ENCODE peak calls at places on chromosome 2, in four cellular contexts. L, W, E and G are unnamed samples.

GRCh38 chr2:73291093-73291460 is 2.3 kb downstream of the EGR4 start:
- DNase-seq in W (peak), E (peak), L (peak), G (no peak)

GRCh38 chr2:205657579-205657978 is 24.7 kb upstream of the NRP2 start:
- DNase-seq in L (no peak), E (no peak), W (no peak), G (no peak)

GRCh38 chr2:38602136-38602731 is 494 bp downstream of the HNRNPLL start:
- DNase-seq in L (peak), E (peak), W (peak), G (no peak)

GRCh38 chr2:221529943-221530652 is 42.0 kb downstream of the EPHA4 start:
- DNase-seq in L (no peak), E (no peak), W (no peak), G (peak)

GRCh38 chr2:74497777-74498499 is 1.5 kb downstream of the LBX2 start:
- DNase-seq in L (peak), W (peak), E (no peak), G (no peak)

GRCh38 chr2:236535024-236535423 is 34.6 kb upstream of the ACKR3 start:
- DNase-seq in E (no peak), L (no peak), W (no peak), G (no peak)

GRCh38 chr2:120313695-120314615 is 32.0 kb upstream of the INHBB start:
- DNase-seq in E (peak), L (peak), W (no peak), G (no peak)

GRCh38 chr2:186695081-186695756 is 1.4 kb downstream of the FAM171B start:
- DNase-seq in L (no peak), E (peak), W (no peak), G (peak)

GRCh38 chr2:224160917-224161316 is 121.8 kb upstream of the SERPINE2 start:
- DNase-seq in E (peak), L (no peak), W (peak), G (no peak)

GRCh38 chr2:40093036-40093673 is 314.1 kb upstream of the THUMPD2 start:
- DNase-seq in L (no peak), W (no peak), E (no peak), G (no peak)

GRCh38 chr2:199742884-199743283 is 108.1 kb downstream of the FTCDNL1 start:
- DNase-seq in L (no peak), W (no peak), E (no peak), G (no peak)

GRCh38 chr2:187329586-187329985 is 118.5 kb downstream of the CALCRL start:
- DNase-seq in E (no peak), L (no peak), W (no peak), G (no peak)

GRCh38 chr2:215460682-215461081 is 24.8 kb upstream of the FN1 start:
- DNase-seq in E (no peak), W (no peak), L (no peak), G (no peak)

GRCh38 chr2:67974564-67975430 is 88.0 kb downstream of the C1D start:
- DNase-seq in W (no peak), E (peak), L (no peak), G (no peak)

GRCh38 chr2:148282201-148282600 is 261.3 kb downstream of the MBD5 start:
- DNase-seq in E (no peak), W (no peak), L (no peak), G (no peak)

GRCh38 chr2:2026851-2027250 is 282.5 kb upstream of the PXDN start:
- DNase-seq in L (no peak), E (no peak), W (no peak), G (no peak)

GRCh38 chr2:170022692-170023091 is 155.3 kb upstream of the MYO3B start:
- DNase-seq in E (peak), L (no peak), W (no peak), G (no peak)

GRCh38 chr2:145601306-145601925 is 1081.5 kb upstream of the ZEB2 start:
- DNase-seq in L (no peak), E (no peak), W (no peak), G (no peak)

GRCh38 chr2:237691908-237692600 is 64.7 kb downstream of the LRRFIP1 start:
- DNase-seq in W (no peak), E (peak), L (peak), G (peak)

GRCh38 chr2:65129276-65129612 is 662 bp downstream of the RAB1A start:
- DNase-seq in L (no peak), W (no peak), E (no peak), G (no peak)

GRCh38 chr2:42216712-42217111 is 47.6 kb downstream of the EML4 start:
- DNase-seq in L (no peak), E (no peak), W (no peak), G (no peak)

GRCh38 chr2:45494275-45494977 is 116.6 kb downstream of the SRBD1 start:
- DNase-seq in L (no peak), E (no peak), W (no peak), G (peak)

GRCh38 chr2:111981666-111982065 is 73.4 kb upstream of the TMEM87B start:
- DNase-seq in W (no peak), E (no peak), L (no peak), G (no peak)

GRCh38 chr2:129178356-129178755 is 801.1 kb upstream of the RAB6C start:
- DNase-seq in E (no peak), L (no peak), W (no peak), G (no peak)

GRCh38 chr2:18619091-18619490 is 29.7 kb upstream of the NT5C1B start:
- DNase-seq in L (no peak), W (no peak), E (no peak), G (no peak)

GRCh38 chr2:176768185-176768584 is 444.4 kb upstream of the HNRNPA3 start:
- DNase-seq in L (no peak), E (no peak), W (no peak), G (no peak)

GRCh38 chr2:30934071-30934470 is 126.8 kb upstream of the CAPN13 start:
- DNase-seq in W (no peak), L (no peak), E (no peak), G (no peak)

GRCh38 chr2:161121622-161122021 is 38.6 kb upstream of the TANK start:
- DNase-seq in E (no peak), W (no peak), L (no peak), G (no peak)

DNA sequence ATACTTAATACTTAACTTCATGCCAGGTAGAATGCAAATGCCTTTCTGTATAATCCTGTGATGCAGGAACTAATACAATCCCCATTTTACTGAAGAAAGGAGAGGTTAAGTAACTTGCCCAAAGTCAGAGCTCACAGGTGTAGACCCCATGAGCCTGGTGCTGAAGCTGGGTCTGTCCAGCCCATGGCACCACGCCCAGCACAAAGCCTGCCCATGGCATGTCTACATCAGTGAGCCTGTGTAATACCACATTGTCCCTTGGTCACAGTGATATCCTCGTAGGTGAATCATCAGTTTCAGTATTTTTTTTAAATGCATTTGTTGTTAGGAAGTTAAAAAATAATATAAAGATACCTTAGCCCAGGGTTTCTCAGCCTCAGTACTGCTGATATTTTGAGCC is 69.9 kb upstream of the MCFD2 start:
- DNase-seq in L (peak), W (no peak), E (peak), G (no peak)
- TF ChIP-seq POLR2A in L (no peak), W (no peak), E (no peak), G (no peak)

GRCh38 chr2:172198908-172199307 is 96.2 kb upstream of the DLX2 start:
- DNase-seq in E (no peak), L (no peak), W (no peak), G (no peak)

GRCh38 chr2:172200495-172201085 is 97.9 kb upstream of the DLX2 start:
- DNase-seq in L (no peak), E (peak), W (peak), G (no peak)

GRCh38 chr2:172195836-172196376 is 93.2 kb upstream of the DLX2 start:
- DNase-seq in W (no peak), L (peak), E (no peak), G (no peak)

GRCh38 chr2:172196768-172197322 is 94.1 kb upstream of the DLX2 start:
- DNase-seq in E (no peak), L (peak), W (no peak), G (no peak)

GRCh38 chr2:172198361-172198760 is 95.7 kb upstream of the DLX2 start:
- DNase-seq in L (no peak), W (no peak), E (no peak), G (no peak)
- TF ChIP-seq POLR2A in L (no peak), W (no peak), E (no peak), G (no peak)

DNA sequence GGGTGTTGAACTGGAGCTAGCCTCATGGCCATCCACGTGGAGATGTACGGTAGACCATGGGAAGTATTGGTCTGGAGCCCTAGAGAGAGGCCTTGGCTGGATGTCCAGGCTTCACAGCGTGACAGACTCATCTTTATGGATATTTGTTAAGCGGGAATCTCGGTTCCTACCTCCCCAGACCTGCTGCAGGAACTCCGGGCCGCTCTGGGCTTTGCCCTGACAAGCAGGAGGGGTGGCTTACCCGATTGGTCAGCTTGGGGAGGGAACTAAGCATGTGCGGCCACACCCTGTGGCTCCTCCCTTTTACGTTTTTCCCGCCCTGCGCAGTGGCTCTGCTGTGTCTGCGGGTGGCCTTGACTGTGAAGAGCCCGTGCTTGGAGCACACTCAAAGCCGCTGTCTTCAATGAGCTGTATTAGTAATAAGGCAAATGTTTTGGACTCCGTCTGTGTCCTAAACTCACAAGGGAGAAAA is 52.3 kb downstream of the PAPOLG start:
- DNase-seq in W (peak), E (no peak), L (no peak), G (no peak)
- TF ChIP-seq POLR2A in W (no peak), E (no peak), L (no peak), G (no peak)

GRCh38 chr2:28134262-28134812 is 243.8 kb downstream of the BABAM2 start:
- DNase-seq in L (no peak), E (no peak), W (no peak), G (no peak)
- TF ChIP-seq POLR2A in L (no peak), E (no peak), W (no peak), G (no peak)